ENCODE peak calls at places on chromosomes 2 and 18, in five cellular contexts. One of them, this sample, is unnamed.

GRCh38 chr2:231692847-231693246 is 15.5 kb upstream of the PTMA start:
- DNase-seq in kidney: no peak
- DNase-seq in B cell: no peak
- DNase-seq in ovary: no peak
- DNase-seq in nephron progenitor cell: no peak
- DNase-seq in this sample: no peak

GRCh38 chr2:179268277-179268935 is 3.8 kb upstream of the SESTD1 start:
- DNase-seq in ovary: no peak
- DNase-seq in B cell: no peak
- DNase-seq in nephron progenitor cell: no peak
- DNase-seq in kidney: no peak
- DNase-seq in this sample: no peak

GRCh38 chr18:9796933-9797549 is 88.7 kb upstream of the TXNDC2 start:
- DNase-seq in kidney: no peak
- DNase-seq in B cell: no peak
- DNase-seq in ovary: no peak
- DNase-seq in nephron progenitor cell: no peak
- DNase-seq in this sample: no peak

GRCh38 chr2:8627692-8628085 is 54.2 kb upstream of the ID2 start:
- DNase-seq in B cell: no peak
- DNase-seq in nephron progenitor cell: no peak
- DNase-seq in ovary: no peak
- DNase-seq in kidney: no peak
- DNase-seq in this sample: no peak

GRCh38 chr2:235860111-235860510 is 308.1 kb downstream of the GBX2 start:
- DNase-seq in ovary: no peak
- DNase-seq in kidney: no peak
- DNase-seq in B cell: no peak
- DNase-seq in nephron progenitor cell: no peak
- DNase-seq in this sample: peak; percentile 68

GRCh38 chr2:161424992-161425391 is 8.9 kb downstream of the TBR1 start:
- DNase-seq in B cell: no peak
- DNase-seq in ovary: no peak
- DNase-seq in kidney: no peak
- DNase-seq in nephron progenitor cell: no peak
- DNase-seq in this sample: no peak

GRCh38 chr2:36560726-36561125 is 37.2 kb downstream of the FEZ2 start:
- DNase-seq in B cell: no peak
- DNase-seq in ovary: no peak
- DNase-seq in kidney: no peak
- DNase-seq in nephron progenitor cell: no peak
- DNase-seq in this sample: no peak

GRCh38 chr18:47113796-47114540 is 36.3 kb downstream of the HDHD2 start:
- DNase-seq in kidney: no peak
- DNase-seq in ovary: no peak
- DNase-seq in nephron progenitor cell: no peak
- DNase-seq in B cell: no peak
- DNase-seq in this sample: no peak

GRCh38 chr18:62610509-62611394 is 87.9 kb downstream of the ZCCHC2 start:
- DNase-seq in B cell: no peak
- DNase-seq in nephron progenitor cell: peak; percentile 50
- DNase-seq in ovary: peak; percentile 31
- DNase-seq in kidney: no peak
- DNase-seq in this sample: peak; percentile 8

GRCh38 chr2:156437272-156437671 is 1.1 kb downstream of the GPD2 start:
- DNase-seq in nephron progenitor cell: no peak
- DNase-seq in kidney: no peak
- DNase-seq in B cell: no peak
- DNase-seq in ovary: no peak
- DNase-seq in this sample: no peak

GRCh38 chr18:12639990-12640880 is 17.7 kb downstream of the SPIRE1 start:
- DNase-seq in ovary: no peak
- DNase-seq in kidney: no peak
- DNase-seq in nephron progenitor cell: no peak
- DNase-seq in B cell: no peak
- DNase-seq in this sample: peak; percentile 69

GRCh38 chr18:78542204-78542603 is 437.4 kb upstream of the SALL3 start:
- DNase-seq in kidney: peak; percentile 90
- DNase-seq in nephron progenitor cell: no peak
- DNase-seq in B cell: no peak
- DNase-seq in ovary: no peak
- DNase-seq in this sample: no peak

DNA sequence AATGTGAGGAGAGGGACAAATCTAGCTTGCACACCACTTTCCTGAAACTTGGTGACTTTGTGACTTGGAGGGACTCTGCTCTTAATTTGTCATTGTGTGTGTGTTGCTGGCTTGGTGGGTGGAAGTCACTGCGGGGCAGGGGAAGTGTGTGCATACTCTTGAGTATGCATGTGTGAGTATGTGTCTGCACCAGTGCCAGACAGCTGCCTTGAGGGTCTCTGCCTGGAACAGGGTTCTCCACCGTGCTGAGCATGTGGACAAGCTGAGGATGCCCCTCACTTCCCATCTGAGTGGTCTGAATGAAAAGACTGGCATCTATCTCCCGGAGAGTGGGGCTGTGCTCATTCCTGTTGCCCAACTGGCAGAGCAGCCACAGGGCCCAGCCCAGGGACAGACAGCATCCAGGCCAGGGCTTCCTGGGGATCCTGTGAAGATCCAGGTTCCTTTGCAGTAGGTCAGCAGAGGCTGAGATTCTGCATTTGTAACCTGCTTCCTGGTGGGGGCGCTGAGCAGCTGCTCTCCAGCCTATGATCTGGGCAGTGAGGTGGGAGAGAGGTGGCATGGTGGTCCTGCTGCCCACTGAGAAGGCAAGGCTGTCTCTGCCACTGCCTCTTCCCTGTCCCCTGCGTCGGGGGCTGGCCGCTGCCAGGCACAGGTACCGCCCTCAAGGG is 138.9 kb upstream of the HAAO start:
- DNase-seq in B cell: no peak
- DNase-seq in nephron progenitor cell: peak; percentile 40
- DNase-seq in ovary: no peak
- DNase-seq in kidney: no peak
- DNase-seq in this sample: peak; percentile 32
- TF ChIP-seq CTCF in B cell: no peak
- TF ChIP-seq CTCF in nephron progenitor cell: peak; percentile 22
- TF ChIP-seq CTCF in ovary: no peak
- TF ChIP-seq CTCF in kidney: no peak
- TF ChIP-seq CTCF in this sample: peak; percentile 35

DNA sequence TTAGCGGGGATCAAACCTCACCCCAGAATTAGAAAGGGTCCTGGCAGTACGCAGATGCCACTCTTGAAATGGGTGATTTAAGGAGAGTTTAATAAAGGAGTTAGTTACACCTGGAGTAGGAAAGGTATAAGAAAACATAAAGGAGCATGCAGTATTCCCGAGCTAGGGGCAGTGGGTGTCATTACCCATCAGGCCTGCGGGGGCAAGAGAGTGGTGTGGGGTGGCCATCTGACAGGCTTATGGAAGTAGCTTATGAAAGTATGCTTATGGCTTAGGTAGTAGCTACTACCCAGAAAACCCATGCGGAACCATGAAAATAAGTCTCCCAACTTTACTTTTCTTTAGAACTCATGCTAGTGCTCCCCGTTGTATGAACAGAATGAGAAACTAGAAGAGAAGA is 568.9 kb upstream of the ACVR2A start:
- DNase-seq in B cell: no peak
- DNase-seq in ovary: no peak
- DNase-seq in kidney: no peak
- DNase-seq in nephron progenitor cell: peak; percentile 5
- DNase-seq in this sample: peak; percentile 5
- TF ChIP-seq CTCF in B cell: no peak
- TF ChIP-seq CTCF in ovary: no peak
- TF ChIP-seq CTCF in kidney: no peak
- TF ChIP-seq CTCF in nephron progenitor cell: no peak
- TF ChIP-seq CTCF in this sample: peak; percentile 17

GRCh38 chr2:219536425-219536824 is 7.2 kb downstream of the CHPF start:
- DNase-seq in nephron progenitor cell: no peak
- DNase-seq in kidney: no peak
- DNase-seq in ovary: no peak
- DNase-seq in B cell: no peak
- DNase-seq in this sample: no peak

GRCh38 chr2:219536967-219537366 is 6.6 kb downstream of the CHPF start:
- DNase-seq in B cell: no peak
- DNase-seq in ovary: no peak
- DNase-seq in nephron progenitor cell: no peak
- DNase-seq in kidney: no peak
- DNase-seq in this sample: no peak

GRCh38 chr2:219538488-219539294 is 4.9 kb downstream of the CHPF start:
- DNase-seq in ovary: peak; percentile 73
- DNase-seq in nephron progenitor cell: no peak
- DNase-seq in kidney: no peak
- DNase-seq in B cell: no peak
- DNase-seq in this sample: no peak

GRCh38 chr2:219539295-219539788 is 4.3 kb downstream of the CHPF start:
- DNase-seq in ovary: no peak
- DNase-seq in kidney: no peak
- DNase-seq in B cell: no peak
- DNase-seq in nephron progenitor cell: no peak
- DNase-seq in this sample: no peak

DNA sequence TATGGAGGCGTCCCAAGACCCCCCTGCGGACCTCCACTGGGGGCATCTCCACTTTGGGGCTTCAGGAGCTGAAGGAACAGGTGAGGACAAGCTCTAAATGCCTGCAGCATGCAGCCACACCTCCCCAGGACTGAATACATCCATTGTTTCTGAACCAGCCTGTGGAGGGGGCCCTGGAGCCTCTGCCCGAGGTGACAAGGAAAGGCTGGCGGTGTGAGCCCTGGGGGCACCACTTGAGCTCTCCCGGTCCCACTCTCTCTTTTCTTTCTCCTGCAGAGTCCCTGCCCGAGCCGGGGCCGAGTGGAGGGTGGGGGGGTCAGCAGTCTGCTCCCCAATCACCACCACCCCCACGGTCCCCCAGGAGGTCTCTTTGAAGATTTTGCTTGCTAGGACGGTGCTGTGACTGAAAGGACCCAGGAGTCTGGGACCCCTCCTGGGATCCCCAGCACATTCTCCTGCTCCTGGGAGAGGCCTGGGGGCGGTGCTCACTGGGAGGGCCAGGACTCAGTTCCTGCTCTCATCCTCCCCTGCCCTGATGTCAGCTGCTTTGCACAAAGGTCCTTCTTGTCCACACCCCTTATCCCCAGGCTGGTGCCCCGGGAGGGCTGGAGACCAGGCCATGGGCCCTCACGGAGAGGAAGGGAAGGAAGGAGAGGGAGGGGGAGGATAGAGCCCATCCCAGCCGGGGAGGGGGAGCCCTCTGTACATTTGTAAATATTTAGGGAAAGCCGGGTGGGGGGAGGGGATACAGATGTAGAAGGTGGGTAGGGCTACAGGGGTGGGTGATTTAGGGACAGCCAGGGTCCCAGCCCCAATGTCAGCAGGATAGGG is 5.7 kb downstream of the CHPF start:
- DNase-seq in nephron progenitor cell: no peak
- DNase-seq in B cell: no peak
- DNase-seq in kidney: no peak
- DNase-seq in ovary: no peak
- DNase-seq in this sample: no peak
- TF ChIP-seq CTCF in nephron progenitor cell: no peak
- TF ChIP-seq CTCF in B cell: no peak
- TF ChIP-seq CTCF in kidney: no peak
- TF ChIP-seq CTCF in ovary: no peak
- TF ChIP-seq CTCF in this sample: peak; percentile 5

GRCh38 chr18:48852792-48853191 is 98.0 kb downstream of the SMAD7 start:
- DNase-seq in B cell: no peak
- DNase-seq in nephron progenitor cell: no peak
- DNase-seq in kidney: no peak
- DNase-seq in ovary: no peak
- DNase-seq in this sample: no peak

GRCh38 chr18:48852292-48852691 is 98.5 kb downstream of the SMAD7 start:
- DNase-seq in kidney: no peak
- DNase-seq in nephron progenitor cell: no peak
- DNase-seq in B cell: no peak
- DNase-seq in ovary: no peak
- DNase-seq in this sample: no peak

GRCh38 chr18:48851563-48851962 is 99.2 kb downstream of the SMAD7 start:
- DNase-seq in ovary: peak; percentile 49
- DNase-seq in nephron progenitor cell: no peak
- DNase-seq in kidney: peak; percentile 88
- DNase-seq in B cell: no peak
- DNase-seq in this sample: no peak

GRCh38 chr18:48854780-48855179 is 96.0 kb downstream of the SMAD7 start:
- DNase-seq in kidney: no peak
- DNase-seq in nephron progenitor cell: no peak
- DNase-seq in B cell: no peak
- DNase-seq in ovary: no peak
- DNase-seq in this sample: no peak

GRCh38 chr18:48853588-48853987 is 97.2 kb downstream of the SMAD7 start:
- DNase-seq in kidney: no peak
- DNase-seq in nephron progenitor cell: no peak
- DNase-seq in ovary: no peak
- DNase-seq in B cell: no peak
- DNase-seq in this sample: no peak
- TF ChIP-seq CTCF in kidney: no peak
- TF ChIP-seq CTCF in nephron progenitor cell: no peak
- TF ChIP-seq CTCF in ovary: no peak
- TF ChIP-seq CTCF in B cell: no peak
- TF ChIP-seq CTCF in this sample: no peak

DNA sequence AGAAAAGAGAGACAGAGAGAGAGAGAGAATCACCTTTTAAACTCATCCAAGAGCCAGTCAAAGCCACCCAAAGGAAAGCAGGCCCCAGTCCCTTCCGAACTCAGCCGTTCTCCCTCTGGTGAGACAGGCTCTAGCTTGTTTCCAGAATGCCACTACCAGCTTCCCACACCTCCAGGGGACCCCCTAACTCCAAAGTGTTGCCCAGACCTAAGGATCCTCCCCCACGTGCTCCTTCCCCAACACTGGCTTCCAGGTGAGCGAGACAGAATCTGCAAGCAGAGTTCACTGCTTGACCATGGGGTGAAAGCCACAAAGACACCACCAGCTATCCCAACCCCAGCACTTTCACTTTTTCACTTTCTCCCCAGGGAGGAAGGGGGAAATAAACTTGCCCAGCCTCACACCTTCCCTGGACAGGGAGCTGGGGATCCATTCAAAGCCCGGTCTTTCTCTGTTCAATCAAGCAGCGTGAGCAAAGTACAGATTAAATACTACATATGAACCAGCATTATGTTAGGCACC is 38.5 kb downstream of the BCL11A start:
- DNase-seq in kidney: no peak
- DNase-seq in nephron progenitor cell: no peak
- DNase-seq in B cell: peak; percentile 39
- DNase-seq in ovary: no peak
- DNase-seq in this sample: no peak
- TF ChIP-seq CTCF in kidney: no peak
- TF ChIP-seq CTCF in nephron progenitor cell: no peak
- TF ChIP-seq CTCF in B cell: no peak
- TF ChIP-seq CTCF in ovary: no peak
- TF ChIP-seq CTCF in this sample: no peak

DNA sequence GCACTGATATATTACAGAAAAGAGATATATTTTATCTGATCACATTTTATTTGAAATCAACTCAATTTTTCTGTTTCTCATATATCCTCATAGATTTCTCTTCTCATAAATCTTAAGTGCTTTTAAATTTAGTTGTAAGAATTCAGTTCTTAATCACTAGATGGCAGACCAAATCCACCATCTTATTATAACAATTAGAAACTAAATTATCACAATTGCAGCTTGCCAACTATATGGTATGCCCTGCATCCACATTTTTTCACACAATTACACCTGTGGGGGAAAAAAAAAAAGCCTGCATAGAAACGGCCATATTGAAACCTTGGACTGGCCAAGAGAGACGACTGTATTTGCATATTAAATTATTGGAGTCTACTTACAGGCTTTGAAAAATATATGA is 64.4 kb downstream of the COL5A2 start:
- DNase-seq in nephron progenitor cell: no peak
- DNase-seq in kidney: no peak
- DNase-seq in B cell: no peak
- DNase-seq in ovary: no peak
- DNase-seq in this sample: no peak
- TF ChIP-seq CTCF in nephron progenitor cell: no peak
- TF ChIP-seq CTCF in kidney: no peak
- TF ChIP-seq CTCF in B cell: no peak
- TF ChIP-seq CTCF in ovary: no peak
- TF ChIP-seq CTCF in this sample: peak; percentile 16